ENCODE peak calls at places on chromosomes 11 and 22, in five cellular contexts. One of them, this sample, is unnamed.

GRCh38 chr11:113119074-113119473 is 157.9 kb downstream of the NCAM1 start:
- DNase-seq in activated T-cell treated with anti-CD3 and anti-CD28 coated beads for 1 hour: no peak
- DNase-seq in COR-L47: no peak
- DNase-seq in HCEC 1CT: no peak
- DNase-seq in caudate nucleus: no peak
- DNase-seq in this sample: no peak

GRCh38 chr11:75966546-75967287 is 151.7 kb downstream of the UVRAG start:
- DNase-seq in activated T-cell treated with anti-CD3 and anti-CD28 coated beads for 1 hour: no peak
- DNase-seq in COR-L47: no peak
- DNase-seq in HCEC 1CT: peak; percentile 91
- DNase-seq in caudate nucleus: no peak
- DNase-seq in this sample: no peak

GRCh38 chr11:7332962-7333361 is 81.3 kb downstream of the SYT9 start:
- DNase-seq in activated T-cell treated with anti-CD3 and anti-CD28 coated beads for 1 hour: no peak
- DNase-seq in COR-L47: no peak
- DNase-seq in HCEC 1CT: no peak
- DNase-seq in caudate nucleus: no peak
- DNase-seq in this sample: no peak

GRCh38 chr11:120674537-120674936 is 163.0 kb downstream of the GRIK4 start:
- DNase-seq in activated T-cell treated with anti-CD3 and anti-CD28 coated beads for 1 hour: no peak
- DNase-seq in COR-L47: no peak
- DNase-seq in HCEC 1CT: no peak
- DNase-seq in caudate nucleus: no peak
- DNase-seq in this sample: no peak

GRCh38 chr22:30251661-30252226 is 5.2 kb upstream of the LIF start:
- DNase-seq in activated T-cell treated with anti-CD3 and anti-CD28 coated beads for 1 hour: no peak
- DNase-seq in COR-L47: no peak
- DNase-seq in HCEC 1CT: peak; percentile 20
- DNase-seq in caudate nucleus: no peak
- DNase-seq in this sample: no peak

GRCh38 chr11:114832532-114833125 is 154.3 kb downstream of the NXPE2 start:
- DNase-seq in activated T-cell treated with anti-CD3 and anti-CD28 coated beads for 1 hour: no peak
- DNase-seq in COR-L47: peak; percentile 70
- DNase-seq in HCEC 1CT: no peak
- DNase-seq in caudate nucleus: no peak
- DNase-seq in this sample: no peak

GRCh38 chr22:26416670-26417270 is 12.3 kb upstream of the ASPHD2 start:
- DNase-seq in activated T-cell treated with anti-CD3 and anti-CD28 coated beads for 1 hour: no peak
- DNase-seq in COR-L47: no peak
- DNase-seq in HCEC 1CT: peak; percentile 62
- DNase-seq in caudate nucleus: no peak
- DNase-seq in this sample: no peak

GRCh38 chr11:8271106-8271886 is 7.6 kb upstream of the LMO1 start:
- DNase-seq in activated T-cell treated with anti-CD3 and anti-CD28 coated beads for 1 hour: no peak
- DNase-seq in COR-L47: no peak
- DNase-seq in HCEC 1CT: no peak
- DNase-seq in caudate nucleus: no peak
- DNase-seq in this sample: peak; percentile 8

GRCh38 chr11:79417069-79417920 is 23.5 kb downstream of the TENM4 start:
- DNase-seq in activated T-cell treated with anti-CD3 and anti-CD28 coated beads for 1 hour: no peak
- DNase-seq in COR-L47: no peak
- DNase-seq in HCEC 1CT: no peak
- DNase-seq in caudate nucleus: no peak
- DNase-seq in this sample: no peak

GRCh38 chr11:129866328-129866727 is 29.1 kb downstream of the NFRKB start:
- DNase-seq in activated T-cell treated with anti-CD3 and anti-CD28 coated beads for 1 hour: no peak
- DNase-seq in COR-L47: no peak
- DNase-seq in HCEC 1CT: no peak
- DNase-seq in caudate nucleus: no peak
- DNase-seq in this sample: no peak

GRCh38 chr11:1194977-1195689 is 27.7 kb upstream of the MUC5B start:
- DNase-seq in activated T-cell treated with anti-CD3 and anti-CD28 coated beads for 1 hour: no peak
- DNase-seq in COR-L47: no peak
- DNase-seq in HCEC 1CT: no peak
- DNase-seq in caudate nucleus: no peak
- DNase-seq in this sample: peak; percentile 40

GRCh38 chr11:72349616-72350218 is 84.6 kb downstream of the CLPB start:
- DNase-seq in activated T-cell treated with anti-CD3 and anti-CD28 coated beads for 1 hour: no peak
- DNase-seq in COR-L47: no peak
- DNase-seq in HCEC 1CT: no peak
- DNase-seq in caudate nucleus: no peak
- DNase-seq in this sample: no peak

This sample was measured in CD14-positive monocyte.